ENCODE peak calls at places on chromosomes 1 and 21, in six cellular contexts. M is neural crest cell, A is K562, Z is GM06990, N is GM12865, X is RWPE1. O is an unnamed sample.

GRCh38 chr1:205248793-205249601 is 21.3 kb downstream of the TMCC2 start:
- DNase-seq in M (no peak), A (peak; percentile 82), Z (no peak), X (no peak), N (no peak), O (no peak)

GRCh38 chr1:158203693-158204457 is 23.2 kb downstream of the CD1D start:
- DNase-seq in M (no peak), Z (no peak), N (peak; percentile 49), X (peak; percentile 41), A (peak; percentile 71), O (peak; percentile 49)

GRCh38 chr21:34852438-34852837 is 183.6 kb downstream of the CLIC6 start:
- DNase-seq in N (no peak), X (no peak), M (no peak), Z (no peak), A (no peak), O (no peak)

GRCh38 chr1:93846929-93847810 is 31.8 kb downstream of the DNTTIP2 start:
- DNase-seq in N (peak; percentile 95), X (peak; percentile 83), A (peak; percentile 90), Z (peak; percentile 94), M (peak; percentile 86), O (peak; percentile 86)

GRCh38 chr1:9894115-9894514 is 16.0 kb downstream of the CTNNBIP1 start:
- DNase-seq in Z (no peak), N (no peak), A (no peak), X (no peak), M (no peak), O (no peak)

GRCh38 chr1:59846209-59846894 is 31.6 kb downstream of the HOOK1 start:
- DNase-seq in M (no peak), A (no peak), N (no peak), X (no peak), Z (no peak), O (no peak)

GRCh38 chr1:1153874-1154273 is 19.8 kb upstream of the TTLL10 start:
- DNase-seq in X (no peak), N (no peak), M (no peak), Z (no peak), A (no peak), O (peak; percentile 43)

GRCh38 chr1:246800800-246801199 is 76.6 kb downstream of the SCCPDH start:
- DNase-seq in X (no peak), N (no peak), M (no peak), A (no peak), Z (no peak), O (no peak)

GRCh38 chr1:214551436-214552173 is at the start of gene PTPN14:
- DNase-seq in Z (no peak), X (peak; percentile 94), M (peak; percentile 75), A (no peak), N (no peak), O (peak; percentile 82)

GRCh38 chr1:4978660-4979390 is 324.4 kb downstream of the AJAP1 start:
- DNase-seq in A (no peak), X (no peak), N (no peak), M (peak; percentile 9), Z (no peak), O (no peak)

GRCh38 chr1:111190931-111191451 is 9.5 kb downstream of the DENND2D start:
- DNase-seq in M (no peak), A (no peak), Z (no peak), X (no peak), N (peak; percentile 2), O (no peak)

GRCh38 chr1:145757420-145757819 is 38.1 kb downstream of the CD160 start:
- DNase-seq in M (no peak), N (no peak), X (no peak), Z (no peak), A (no peak), O (no peak)

GRCh38 chr1:20494609-20495311 is 8.8 kb upstream of the CAMK2N1 start:
- DNase-seq in N (no peak), A (no peak), X (peak; percentile 75), Z (no peak), M (no peak), O (no peak)

GRCh38 chr1:186974774-186975181 is 146.0 kb downstream of the PLA2G4A start:
- DNase-seq in M (no peak), A (no peak), N (no peak), Z (no peak), X (peak; percentile 33), O (no peak)

GRCh38 chr1:106699436-106699835 is 357.0 kb upstream of the PRMT6 start:
- DNase-seq in N (no peak), Z (no peak), M (no peak), A (no peak), X (no peak), O (no peak)

GRCh38 chr1:94037392-94038229 is 83.3 kb downstream of the ABCA4 start:
- DNase-seq in M (no peak), X (no peak), Z (peak; percentile 25), N (peak; percentile 73), A (no peak), O (no peak)

GRCh38 chr1:200118779-200119505 is 91.4 kb downstream of the NR5A2 start:
- DNase-seq in X (no peak), A (no peak), Z (peak; percentile 26), M (no peak), N (no peak), O (no peak)

GRCh38 chr1:5949761-5950100 is 42.5 kb downstream of the NPHP4 start:
- DNase-seq in X (no peak), M (no peak), A (no peak), N (no peak), Z (no peak), O (no peak)

GRCh38 chr1:27021347-27022031 is 8.8 kb upstream of the TENT5B start:
- DNase-seq in Z (no peak), X (no peak), M (no peak), N (no peak), A (peak; percentile 50), O (no peak)

GRCh38 chr1:159197767-159198557 is 6.7 kb upstream of the ACKR1 start:
- DNase-seq in A (peak; percentile 82), Z (peak; percentile 28), X (peak; percentile 62), M (peak; percentile 84), N (peak; percentile 79), O (peak; percentile 46)

GRCh38 chr21:44083631-44084291 is 23.4 kb upstream of the PWP2 start:
- DNase-seq in M (no peak), N (no peak), X (no peak), A (no peak), Z (no peak), O (no peak)

GRCh38 chr1:111726311-111726710 is 12.9 kb downstream of the INKA2 start:
- DNase-seq in M (no peak), Z (no peak), A (no peak), X (no peak), N (no peak), O (no peak)

GRCh38 chr1:146031476-146031875 is 9.9 kb upstream of the HJV start:
- DNase-seq in N (no peak), X (no peak), M (no peak), Z (no peak), A (no peak), O (no peak)

GRCh38 chr1:8274396-8274795 is 43.5 kb upstream of the SLC45A1 start:
- DNase-seq in X (no peak), M (no peak), Z (no peak), N (no peak), A (no peak), O (no peak)

GRCh38 chr1:154608522-154609294 is 722 bp upstream of the ADAR start:
- DNase-seq in M (peak; percentile 36), N (peak; percentile 68), Z (peak; percentile 67), A (peak; percentile 62), X (peak; percentile 37), O (peak; percentile 46)

GRCh38 chr1:17565551-17565971 is 26.1 kb downstream of the ARHGEF10L start:
- DNase-seq in Z (no peak), A (no peak), N (no peak), M (no peak), X (no peak), O (no peak)

GRCh38 chr1:46302091-46303037 is 1.1 kb downstream of the LRRC41 start:
- DNase-seq in A (peak; percentile 74), Z (peak; percentile 82), M (peak; percentile 47), X (peak; percentile 51), N (peak; percentile 81), O (peak; percentile 23)
- TF ChIP-seq CTCF in A (peak; percentile 79), Z (peak; percentile 52), M (peak; percentile 20), X (no peak), N (peak; percentile 51), O (peak; percentile 24)

GRCh38 chr1:22366346-22366745 is 85.3 kb upstream of the ZBTB40 start:
- DNase-seq in N (no peak), X (no peak), M (no peak), A (no peak), Z (no peak), O (no peak)

GRCh38 chr1:22364326-22364650 is 87.4 kb upstream of the ZBTB40 start:
- DNase-seq in N (no peak), M (no peak), A (no peak), X (no peak), Z (no peak), O (no peak)

GRCh38 chr1:22363403-22364325 is 88.0 kb upstream of the ZBTB40 start:
- DNase-seq in A (no peak), M (no peak), Z (no peak), N (no peak), X (no peak), O (no peak)

GRCh38 chr1:22365331-22366295 is 86.0 kb upstream of the ZBTB40 start:
- DNase-seq in A (peak; percentile 49), M (no peak), N (no peak), X (no peak), Z (no peak), O (no peak)

GRCh38 chr1:22364764-22365163 is 86.9 kb upstream of the ZBTB40 start:
- DNase-seq in M (no peak), N (no peak), A (peak; percentile 33), X (no peak), Z (no peak), O (no peak)
- TF ChIP-seq CTCF in M (no peak), N (no peak), A (peak; percentile 39), X (no peak), Z (no peak), O (peak; percentile 9)

DNA sequence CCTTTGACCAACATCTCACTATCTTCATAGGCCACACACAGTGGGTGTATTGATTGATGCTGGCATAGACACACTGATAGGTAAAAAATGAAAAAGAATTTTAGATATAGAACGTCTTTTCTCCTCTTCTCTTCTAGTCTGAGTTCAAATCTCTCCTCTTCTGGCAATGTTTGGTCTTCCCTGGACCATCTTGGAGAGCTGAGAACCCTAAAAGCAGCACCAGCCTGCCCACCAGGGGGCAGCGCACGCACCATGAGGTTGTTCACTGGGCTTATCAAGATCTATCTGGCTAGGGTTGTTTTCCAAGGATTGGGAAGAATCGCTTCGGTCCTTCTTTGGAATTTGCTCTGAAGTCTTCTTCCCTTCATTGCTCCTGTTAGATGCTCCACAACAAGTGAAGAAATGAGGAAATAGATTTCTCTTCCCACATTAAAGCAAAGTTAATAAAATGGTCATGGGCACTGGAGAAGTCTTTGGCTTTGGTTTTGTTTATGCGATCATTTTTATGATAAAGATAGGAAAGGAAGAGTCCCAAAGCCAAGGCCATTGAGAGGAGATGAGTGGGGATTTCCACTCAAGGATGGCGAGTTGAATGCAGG is 104.0 kb upstream of the OLIG2 start:
- DNase-seq in N (peak; percentile 55), A (peak; percentile 67), Z (no peak), X (no peak), M (peak; percentile 26), O (no peak)
- TF ChIP-seq CTCF in N (peak; percentile 64), A (peak; percentile 67), Z (peak; percentile 71), X (peak; percentile 18), M (peak; percentile 51), O (peak; percentile 31)

DNA sequence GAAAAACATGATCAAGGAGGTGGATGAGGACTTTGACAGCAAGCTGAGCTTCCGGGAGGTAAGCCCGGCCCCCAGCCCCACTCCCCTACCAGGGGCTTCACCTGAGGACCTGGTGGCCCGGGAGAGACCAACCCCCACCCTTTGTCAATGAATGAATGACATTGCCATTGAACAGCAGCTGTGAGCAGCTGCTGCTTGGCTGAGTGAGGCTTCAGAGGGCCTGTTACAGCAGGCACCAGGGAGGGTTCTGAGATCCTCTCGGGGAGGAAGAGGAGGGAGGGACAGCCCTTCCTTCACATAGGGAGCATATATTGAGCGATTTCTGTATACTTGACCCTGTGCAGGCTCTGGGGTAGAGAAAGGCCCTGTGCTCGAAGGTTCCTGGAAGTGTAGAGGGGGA is 12.3 kb upstream of the CTRC start:
- DNase-seq in Z (no peak), M (no peak), X (no peak), A (no peak), N (no peak), O (no peak)
- TF ChIP-seq CTCF in Z (no peak), M (no peak), X (no peak), A (no peak), N (no peak), O (no peak)